ENCODE peak calls at places on chromosomes 6 and 20, in five cellular contexts. C is PC-9, M is PC-3, S is left lung, I is OCI-LY7. H is an unnamed sample.

GRCh38 chr20:688809-689208 is 13.2 kb upstream of the SCRT2 start:
- DNase-seq in C (no peak), M (no peak), S (no peak), I (no peak), H (peak; percentile 13)

GRCh38 chr6:146543211-146543939 is at the start of gene RAB32:
- DNase-seq in C (peak; percentile 90), M (peak; percentile 88), S (peak; percentile 100), I (no peak), H (peak; percentile 76)

GRCh38 chr6:168017629-168018028 is 20.2 kb downstream of the KIF25 start:
- DNase-seq in C (no peak), M (no peak), S (no peak), I (no peak), H (no peak)

GRCh38 chr6:110703010-110703905 is 112.0 kb downstream of the CDK19 start:
- DNase-seq in C (no peak), M (no peak), S (no peak), I (no peak), H (no peak)

GRCh38 chr6:43269273-43270007 is 26.2 kb downstream of the TTBK1 start:
- DNase-seq in C (no peak), M (no peak), S (no peak), I (peak; percentile 45), H (no peak)

GRCh38 chr20:11395581-11395980 is 522.1 kb upstream of the BTBD3 start:
- DNase-seq in C (no peak), M (peak; percentile 13), S (no peak), I (no peak), H (peak; percentile 34)

GRCh38 chr6:27214126-27214601 is 33.3 kb upstream of the PRSS16 start:
- DNase-seq in C (peak; percentile 45), M (no peak), S (no peak), I (no peak), H (no peak)

GRCh38 chr6:104525677-104526322 is 333.9 kb downstream of the HACE1 start:
- DNase-seq in C (peak; percentile 58), M (peak; percentile 80), S (peak; percentile 88), I (peak; percentile 84), H (peak; percentile 66)

GRCh38 chr20:52918311-52918710 is 53.8 kb upstream of the TSHZ2 start:
- DNase-seq in C (no peak), M (no peak), S (no peak), I (no peak), H (no peak)

GRCh38 chr6:123655520-123656306 is 19.0 kb upstream of the TRDN start:
- DNase-seq in C (no peak), M (peak; percentile 8), S (no peak), I (no peak), H (no peak)

GRCh38 chr6:134278000-134278399 is 39.9 kb downstream of the SGK1 start:
- DNase-seq in C (no peak), M (no peak), S (no peak), I (no peak), H (no peak)

GRCh38 chr6:40604082-40604481 is 16.9 kb upstream of the LRFN2 start:
- DNase-seq in C (no peak), M (no peak), S (no peak), I (no peak), H (no peak)
- H3K4me3 ChIP-seq in C (no peak overlapping the region), M (no peak overlapping the region), S (no peak overlapping the region), I (no peak overlapping the region), H (no peak overlapping the region)

GRCh38 chr6:170152111-170152926 is 138.6 kb downstream of the DLL1 start:
- DNase-seq in C (peak; percentile 14), M (no peak), S (peak; percentile 77), I (no peak), H (peak; percentile 36)

GRCh38 chr6:170148709-170149470 is 142.0 kb downstream of the DLL1 start:
- DNase-seq in C (no peak), M (no peak), S (peak; percentile 60), I (no peak), H (no peak)

GRCh38 chr6:170151235-170152110 is 139.4 kb downstream of the DLL1 start:
- DNase-seq in C (no peak), M (no peak), S (no peak), I (no peak), H (no peak)

GRCh38 chr6:170149681-170150589 is 140.9 kb downstream of the DLL1 start:
- DNase-seq in C (no peak), M (no peak), S (peak; percentile 64), I (no peak), H (no peak)

GRCh38 chr6:170150590-170150945 is 140.3 kb downstream of the DLL1 start:
- DNase-seq in C (no peak), M (no peak), S (no peak), I (no peak), H (no peak)
- TF ChIP-seq CTCF in C (no peak), M (no peak), S (no peak), I (no peak), H (no peak)

GRCh38 chr6:10559492-10560150 is 38.5 kb downstream of the GCNT2 start:
- DNase-seq in C (no peak), M (no peak), S (no peak), I (no peak), H (no peak)
- H3K4me3 ChIP-seq in C (no peak overlapping the region), M (no peak overlapping the region), S (no peak overlapping the region), I (no peak overlapping the region), H (no peak overlapping the region)

GRCh38 chr6:144530118-144530517 is 245.0 kb downstream of the UTRN start:
- DNase-seq in C (no peak), M (no peak), S (no peak), I (no peak), H (no peak)

GRCh38 chr6:144535630-144536029 is 250.5 kb downstream of the UTRN start:
- DNase-seq in C (no peak), M (no peak), S (no peak), I (no peak), H (no peak)

GRCh38 chr6:144534123-144534676 is 249.1 kb downstream of the UTRN start:
- DNase-seq in C (no peak), M (no peak), S (no peak), I (no peak), H (no peak)

DNA sequence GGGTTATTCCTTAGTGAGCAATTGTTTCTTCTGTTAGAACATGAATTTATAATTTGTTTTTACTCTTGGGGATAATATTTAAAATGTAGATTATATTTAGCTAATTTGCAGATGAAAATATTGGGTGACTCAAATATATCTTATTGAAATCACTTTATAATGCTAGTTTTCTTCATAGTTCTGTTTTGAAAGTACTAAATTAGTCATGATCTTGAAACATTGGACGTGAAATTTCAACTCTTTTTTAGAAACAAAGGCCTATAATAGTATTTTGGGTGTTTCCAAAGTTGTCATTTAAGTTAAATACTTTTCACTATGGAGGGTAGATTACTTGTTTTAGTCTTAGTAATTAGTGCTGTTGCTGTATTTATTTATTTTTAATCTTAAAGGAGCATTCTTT is 250.9 kb downstream of the UTRN start:
- DNase-seq in C (no peak), M (no peak), S (no peak), I (no peak), H (no peak)
- TF ChIP-seq CTCF in C (no peak), M (no peak), S (no peak), I (no peak), H (no peak)